ENCODE peak calls at places on chromosome 16, in ten cellular contexts. One of them, this sample, is unnamed.

GRCh38 chr16:22098538-22099255 is 6.4 kb downstream of the VWA3A start:
- DNase-seq in T follicular helper cell: no peak
- DNase-seq in T-cell: no peak
- DNase-seq in T-helper 17 cell: no peak
- DNase-seq in PC-3: peak
- DNase-seq in Ammon's horn: peak
- DNase-seq in T-helper 1 cell: no peak
- DNase-seq in activated CD8-positive, alpha-beta memory T cell treated with anti-CD3 and anti-CD28 coated beads for 48 hours: no peak
- DNase-seq in activated naive CD8-positive, alpha-beta T cell treated with anti-CD3 and anti-CD28 coated beads, Interleukin-2, amount 10 ng/mL, durations not matched to agents 7 days and 5 days: no peak
- DNase-seq in fibroblast of the aortic adventitia: peak
- DNase-seq in this sample: peak

GRCh38 chr16:31382485-31383161 is 10.5 kb upstream of the ITGAD start:
- DNase-seq in T follicular helper cell: peak
- DNase-seq in activated naive CD8-positive, alpha-beta T cell treated with anti-CD3 and anti-CD28 coated beads, Interleukin-2, amount 10 ng/mL, durations not matched to agents 7 days and 5 days: peak
- DNase-seq in Ammon's horn: peak
- DNase-seq in T-cell: peak
- DNase-seq in activated CD8-positive, alpha-beta memory T cell treated with anti-CD3 and anti-CD28 coated beads for 48 hours: peak
- DNase-seq in T-helper 1 cell: peak
- DNase-seq in T-helper 17 cell: peak
- DNase-seq in fibroblast of the aortic adventitia: peak
- DNase-seq in PC-3: peak
- DNase-seq in this sample: peak

GRCh38 chr16:87032554-87032953 is 284.6 kb downstream of the C16orf95 start:
- DNase-seq in T-helper 1 cell: no peak
- DNase-seq in T follicular helper cell: no peak
- DNase-seq in activated CD8-positive, alpha-beta memory T cell treated with anti-CD3 and anti-CD28 coated beads for 48 hours: no peak
- DNase-seq in fibroblast of the aortic adventitia: no peak
- DNase-seq in activated naive CD8-positive, alpha-beta T cell treated with anti-CD3 and anti-CD28 coated beads, Interleukin-2, amount 10 ng/mL, durations not matched to agents 7 days and 5 days: no peak
- DNase-seq in T-cell: no peak
- DNase-seq in T-helper 17 cell: no peak
- DNase-seq in PC-3: no peak
- DNase-seq in Ammon's horn: no peak
- DNase-seq in this sample: no peak

GRCh38 chr16:89406277-89406888 is 84.0 kb downstream of the ANKRD11 start:
- DNase-seq in activated CD8-positive, alpha-beta memory T cell treated with anti-CD3 and anti-CD28 coated beads for 48 hours: no peak
- DNase-seq in fibroblast of the aortic adventitia: no peak
- DNase-seq in T-helper 17 cell: no peak
- DNase-seq in Ammon's horn: no peak
- DNase-seq in T-cell: no peak
- DNase-seq in PC-3: no peak
- DNase-seq in T follicular helper cell: no peak
- DNase-seq in activated naive CD8-positive, alpha-beta T cell treated with anti-CD3 and anti-CD28 coated beads, Interleukin-2, amount 10 ng/mL, durations not matched to agents 7 days and 5 days: no peak
- DNase-seq in T-helper 1 cell: no peak
- DNase-seq in this sample: no peak

GRCh38 chr16:86517652-86518258 is 7.4 kb downstream of the FOXF1 start:
- DNase-seq in activated naive CD8-positive, alpha-beta T cell treated with anti-CD3 and anti-CD28 coated beads, Interleukin-2, amount 10 ng/mL, durations not matched to agents 7 days and 5 days: no peak
- DNase-seq in activated CD8-positive, alpha-beta memory T cell treated with anti-CD3 and anti-CD28 coated beads for 48 hours: no peak
- DNase-seq in Ammon's horn: peak
- DNase-seq in T follicular helper cell: no peak
- DNase-seq in T-helper 1 cell: no peak
- DNase-seq in fibroblast of the aortic adventitia: peak
- DNase-seq in T-helper 17 cell: no peak
- DNase-seq in PC-3: peak
- DNase-seq in T-cell: no peak
- DNase-seq in this sample: peak

GRCh38 chr16:68790944-68791343 is 52.4 kb upstream of the TANGO6 start:
- DNase-seq in fibroblast of the aortic adventitia: no peak
- DNase-seq in T-helper 17 cell: no peak
- DNase-seq in PC-3: no peak
- DNase-seq in activated naive CD8-positive, alpha-beta T cell treated with anti-CD3 and anti-CD28 coated beads, Interleukin-2, amount 10 ng/mL, durations not matched to agents 7 days and 5 days: no peak
- DNase-seq in T-helper 1 cell: no peak
- DNase-seq in Ammon's horn: no peak
- DNase-seq in T-cell: no peak
- DNase-seq in T follicular helper cell: no peak
- DNase-seq in activated CD8-positive, alpha-beta memory T cell treated with anti-CD3 and anti-CD28 coated beads for 48 hours: no peak
- DNase-seq in this sample: no peak

GRCh38 chr16:14244344-14245010 is 173.4 kb downstream of the MRTFB start:
- DNase-seq in activated CD8-positive, alpha-beta memory T cell treated with anti-CD3 and anti-CD28 coated beads for 48 hours: no peak
- DNase-seq in activated naive CD8-positive, alpha-beta T cell treated with anti-CD3 and anti-CD28 coated beads, Interleukin-2, amount 10 ng/mL, durations not matched to agents 7 days and 5 days: no peak
- DNase-seq in fibroblast of the aortic adventitia: peak
- DNase-seq in Ammon's horn: no peak
- DNase-seq in T-cell: no peak
- DNase-seq in T follicular helper cell: no peak
- DNase-seq in PC-3: no peak
- DNase-seq in T-helper 17 cell: no peak
- DNase-seq in T-helper 1 cell: no peak
- DNase-seq in this sample: no peak

GRCh38 chr16:30166202-30166902 is 17.1 kb upstream of the CORO1A start:
- DNase-seq in T follicular helper cell: no peak
- DNase-seq in T-helper 17 cell: no peak
- DNase-seq in PC-3: no peak
- DNase-seq in activated CD8-positive, alpha-beta memory T cell treated with anti-CD3 and anti-CD28 coated beads for 48 hours: no peak
- DNase-seq in fibroblast of the aortic adventitia: no peak
- DNase-seq in activated naive CD8-positive, alpha-beta T cell treated with anti-CD3 and anti-CD28 coated beads, Interleukin-2, amount 10 ng/mL, durations not matched to agents 7 days and 5 days: peak
- DNase-seq in T-helper 1 cell: no peak
- DNase-seq in Ammon's horn: peak
- DNase-seq in T-cell: no peak
- DNase-seq in this sample: no peak

GRCh38 chr16:65002265-65002664 is 119.6 kb downstream of the CDH11 start:
- DNase-seq in T-cell: no peak
- DNase-seq in T-helper 17 cell: no peak
- DNase-seq in T follicular helper cell: no peak
- DNase-seq in Ammon's horn: peak
- DNase-seq in PC-3: no peak
- DNase-seq in fibroblast of the aortic adventitia: peak
- DNase-seq in activated naive CD8-positive, alpha-beta T cell treated with anti-CD3 and anti-CD28 coated beads, Interleukin-2, amount 10 ng/mL, durations not matched to agents 7 days and 5 days: no peak
- DNase-seq in T-helper 1 cell: no peak
- DNase-seq in activated CD8-positive, alpha-beta memory T cell treated with anti-CD3 and anti-CD28 coated beads for 48 hours: no peak
- DNase-seq in this sample: no peak

GRCh38 chr16:4873091-4873490 is 25.8 kb downstream of the UBN1 start:
- DNase-seq in activated CD8-positive, alpha-beta memory T cell treated with anti-CD3 and anti-CD28 coated beads for 48 hours: no peak
- DNase-seq in PC-3: no peak
- DNase-seq in T-helper 1 cell: no peak
- DNase-seq in T-helper 17 cell: no peak
- DNase-seq in Ammon's horn: no peak
- DNase-seq in T-cell: no peak
- DNase-seq in activated naive CD8-positive, alpha-beta T cell treated with anti-CD3 and anti-CD28 coated beads, Interleukin-2, amount 10 ng/mL, durations not matched to agents 7 days and 5 days: no peak
- DNase-seq in T follicular helper cell: no peak
- DNase-seq in fibroblast of the aortic adventitia: no peak
- DNase-seq in this sample: no peak

GRCh38 chr16:73048292-73049050 is 543 bp upstream of the ZFHX3 start:
- DNase-seq in fibroblast of the aortic adventitia: peak
- DNase-seq in T follicular helper cell: no peak
- DNase-seq in Ammon's horn: no peak
- DNase-seq in PC-3: peak
- DNase-seq in activated CD8-positive, alpha-beta memory T cell treated with anti-CD3 and anti-CD28 coated beads for 48 hours: no peak
- DNase-seq in T-helper 17 cell: no peak
- DNase-seq in activated naive CD8-positive, alpha-beta T cell treated with anti-CD3 and anti-CD28 coated beads, Interleukin-2, amount 10 ng/mL, durations not matched to agents 7 days and 5 days: no peak
- DNase-seq in T-cell: no peak
- DNase-seq in T-helper 1 cell: no peak
- DNase-seq in this sample: no peak

GRCh38 chr16:19168173-19169080 is at the start of gene SYT17:
- DNase-seq in Ammon's horn: peak
- DNase-seq in T-helper 1 cell: no peak
- DNase-seq in activated naive CD8-positive, alpha-beta T cell treated with anti-CD3 and anti-CD28 coated beads, Interleukin-2, amount 10 ng/mL, durations not matched to agents 7 days and 5 days: no peak
- DNase-seq in PC-3: peak
- DNase-seq in fibroblast of the aortic adventitia: no peak
- DNase-seq in T-cell: no peak
- DNase-seq in activated CD8-positive, alpha-beta memory T cell treated with anti-CD3 and anti-CD28 coated beads for 48 hours: no peak
- DNase-seq in T-helper 17 cell: no peak
- DNase-seq in T follicular helper cell: no peak
- DNase-seq in this sample: peak

GRCh38 chr16:89958068-89958467 is 9.5 kb downstream of the DEF8 start:
- DNase-seq in T-cell: no peak
- DNase-seq in T follicular helper cell: no peak
- DNase-seq in activated naive CD8-positive, alpha-beta T cell treated with anti-CD3 and anti-CD28 coated beads, Interleukin-2, amount 10 ng/mL, durations not matched to agents 7 days and 5 days: no peak
- DNase-seq in activated CD8-positive, alpha-beta memory T cell treated with anti-CD3 and anti-CD28 coated beads for 48 hours: no peak
- DNase-seq in fibroblast of the aortic adventitia: no peak
- DNase-seq in PC-3: peak
- DNase-seq in T-helper 17 cell: no peak
- DNase-seq in T-helper 1 cell: no peak
- DNase-seq in Ammon's horn: peak
- DNase-seq in this sample: no peak

GRCh38 chr16:89534147-89534788 is 26.1 kb downstream of the SPG7 start:
- DNase-seq in T-helper 1 cell: peak
- DNase-seq in T follicular helper cell: peak
- DNase-seq in activated CD8-positive, alpha-beta memory T cell treated with anti-CD3 and anti-CD28 coated beads for 48 hours: no peak
- DNase-seq in fibroblast of the aortic adventitia: no peak
- DNase-seq in T-helper 17 cell: no peak
- DNase-seq in activated naive CD8-positive, alpha-beta T cell treated with anti-CD3 and anti-CD28 coated beads, Interleukin-2, amount 10 ng/mL, durations not matched to agents 7 days and 5 days: no peak
- DNase-seq in Ammon's horn: peak
- DNase-seq in PC-3: no peak
- DNase-seq in T-cell: peak
- DNase-seq in this sample: peak

GRCh38 chr16:68113765-68114240 is 28.6 kb downstream of the NFATC3 start:
- DNase-seq in T-cell: no peak
- DNase-seq in activated naive CD8-positive, alpha-beta T cell treated with anti-CD3 and anti-CD28 coated beads, Interleukin-2, amount 10 ng/mL, durations not matched to agents 7 days and 5 days: no peak
- DNase-seq in PC-3: no peak
- DNase-seq in T follicular helper cell: no peak
- DNase-seq in fibroblast of the aortic adventitia: no peak
- DNase-seq in T-helper 1 cell: no peak
- DNase-seq in Ammon's horn: no peak
- DNase-seq in T-helper 17 cell: no peak
- DNase-seq in activated CD8-positive, alpha-beta memory T cell treated with anti-CD3 and anti-CD28 coated beads for 48 hours: no peak
- DNase-seq in this sample: no peak

GRCh38 chr16:67594256-67594915 is 32.1 kb downstream of the CTCF start:
- DNase-seq in PC-3: peak
- DNase-seq in activated CD8-positive, alpha-beta memory T cell treated with anti-CD3 and anti-CD28 coated beads for 48 hours: no peak
- DNase-seq in T-helper 17 cell: no peak
- DNase-seq in T follicular helper cell: no peak
- DNase-seq in activated naive CD8-positive, alpha-beta T cell treated with anti-CD3 and anti-CD28 coated beads, Interleukin-2, amount 10 ng/mL, durations not matched to agents 7 days and 5 days: no peak
- DNase-seq in Ammon's horn: no peak
- DNase-seq in T-helper 1 cell: no peak
- DNase-seq in T-cell: no peak
- DNase-seq in fibroblast of the aortic adventitia: no peak
- DNase-seq in this sample: no peak

GRCh38 chr16:69485816-69486215 is 61.4 kb downstream of the CYB5B start:
- DNase-seq in activated naive CD8-positive, alpha-beta T cell treated with anti-CD3 and anti-CD28 coated beads, Interleukin-2, amount 10 ng/mL, durations not matched to agents 7 days and 5 days: no peak
- DNase-seq in PC-3: no peak
- DNase-seq in T-cell: no peak
- DNase-seq in T follicular helper cell: no peak
- DNase-seq in fibroblast of the aortic adventitia: no peak
- DNase-seq in T-helper 17 cell: no peak
- DNase-seq in Ammon's horn: no peak
- DNase-seq in T-helper 1 cell: no peak
- DNase-seq in activated CD8-positive, alpha-beta memory T cell treated with anti-CD3 and anti-CD28 coated beads for 48 hours: no peak
- DNase-seq in this sample: no peak

GRCh38 chr16:57798953-57799618 is 3.2 kb downstream of the KIFC3 start:
- DNase-seq in T-helper 17 cell: no peak
- DNase-seq in T-helper 1 cell: no peak
- DNase-seq in T-cell: no peak
- DNase-seq in activated CD8-positive, alpha-beta memory T cell treated with anti-CD3 and anti-CD28 coated beads for 48 hours: no peak
- DNase-seq in Ammon's horn: no peak
- DNase-seq in PC-3: no peak
- DNase-seq in T follicular helper cell: no peak
- DNase-seq in fibroblast of the aortic adventitia: no peak
- DNase-seq in activated naive CD8-positive, alpha-beta T cell treated with anti-CD3 and anti-CD28 coated beads, Interleukin-2, amount 10 ng/mL, durations not matched to agents 7 days and 5 days: no peak
- DNase-seq in this sample: no peak

GRCh38 chr16:87463722-87464690 is 28.8 kb downstream of the ZCCHC14 start:
- DNase-seq in T follicular helper cell: no peak
- DNase-seq in T-helper 17 cell: no peak
- DNase-seq in Ammon's horn: peak
- DNase-seq in activated CD8-positive, alpha-beta memory T cell treated with anti-CD3 and anti-CD28 coated beads for 48 hours: no peak
- DNase-seq in PC-3: peak
- DNase-seq in T-helper 1 cell: no peak
- DNase-seq in fibroblast of the aortic adventitia: no peak
- DNase-seq in activated naive CD8-positive, alpha-beta T cell treated with anti-CD3 and anti-CD28 coated beads, Interleukin-2, amount 10 ng/mL, durations not matched to agents 7 days and 5 days: no peak
- DNase-seq in T-cell: no peak
- DNase-seq in this sample: no peak

GRCh38 chr16:88365244-88365865 is 17.4 kb upstream of the ZNF469 start:
- DNase-seq in PC-3: no peak
- DNase-seq in T-helper 1 cell: no peak
- DNase-seq in Ammon's horn: no peak
- DNase-seq in activated naive CD8-positive, alpha-beta T cell treated with anti-CD3 and anti-CD28 coated beads, Interleukin-2, amount 10 ng/mL, durations not matched to agents 7 days and 5 days: no peak
- DNase-seq in T-helper 17 cell: no peak
- DNase-seq in T-cell: no peak
- DNase-seq in activated CD8-positive, alpha-beta memory T cell treated with anti-CD3 and anti-CD28 coated beads for 48 hours: no peak
- DNase-seq in fibroblast of the aortic adventitia: no peak
- DNase-seq in T follicular helper cell: no peak
- DNase-seq in this sample: no peak

GRCh38 chr16:52498640-52499039 is 48.3 kb downstream of the TOX3 start:
- DNase-seq in fibroblast of the aortic adventitia: no peak
- DNase-seq in Ammon's horn: peak
- DNase-seq in activated CD8-positive, alpha-beta memory T cell treated with anti-CD3 and anti-CD28 coated beads for 48 hours: no peak
- DNase-seq in activated naive CD8-positive, alpha-beta T cell treated with anti-CD3 and anti-CD28 coated beads, Interleukin-2, amount 10 ng/mL, durations not matched to agents 7 days and 5 days: no peak
- DNase-seq in T-helper 17 cell: no peak
- DNase-seq in PC-3: no peak
- DNase-seq in T-cell: no peak
- DNase-seq in T-helper 1 cell: no peak
- DNase-seq in T follicular helper cell: no peak
- DNase-seq in this sample: peak

GRCh38 chr16:50267651-50268050 is 1.3 kb downstream of the ADCY7 start:
- DNase-seq in Ammon's horn: no peak
- DNase-seq in activated CD8-positive, alpha-beta memory T cell treated with anti-CD3 and anti-CD28 coated beads for 48 hours: no peak
- DNase-seq in T follicular helper cell: no peak
- DNase-seq in fibroblast of the aortic adventitia: no peak
- DNase-seq in activated naive CD8-positive, alpha-beta T cell treated with anti-CD3 and anti-CD28 coated beads, Interleukin-2, amount 10 ng/mL, durations not matched to agents 7 days and 5 days: peak
- DNase-seq in T-cell: no peak
- DNase-seq in PC-3: no peak
- DNase-seq in T-helper 1 cell: no peak
- DNase-seq in T-helper 17 cell: no peak
- DNase-seq in this sample: no peak